ENCODE peak calls at places on chromosomes 7 and 10, in five cellular contexts. One of them, this sample, is unnamed.

GRCh38 chr10:71697938-71698709 is 21.5 kb downstream of the C10orf105 start:
- DNase-seq in GM23248: no peak
- DNase-seq in naive B cell: no peak
- DNase-seq in cardiac muscle cell: no peak
- DNase-seq in SK-N-DZ: no peak
- DNase-seq in this sample: no peak

GRCh38 chr10:88245974-88246511 is 337.1 kb downstream of the RNLS start:
- DNase-seq in GM23248: peak
- DNase-seq in naive B cell: no peak
- DNase-seq in cardiac muscle cell: peak
- DNase-seq in SK-N-DZ: no peak
- DNase-seq in this sample: no peak

GRCh38 chr7:142319970-142320369 is 62.1 kb upstream of the PRSS58 start:
- DNase-seq in GM23248: peak
- DNase-seq in naive B cell: no peak
- DNase-seq in cardiac muscle cell: no peak
- DNase-seq in SK-N-DZ: no peak
- DNase-seq in this sample: no peak

GRCh38 chr10:117170244-117170643 is 27.0 kb upstream of the KCNK18 start:
- DNase-seq in GM23248: peak
- DNase-seq in naive B cell: no peak
- DNase-seq in cardiac muscle cell: no peak
- DNase-seq in SK-N-DZ: no peak
- DNase-seq in this sample: no peak

GRCh38 chr10:15789793-15790525 is 70.2 kb upstream of the ITGA8 start:
- DNase-seq in GM23248: peak
- DNase-seq in naive B cell: no peak
- DNase-seq in cardiac muscle cell: peak
- DNase-seq in SK-N-DZ: no peak
- DNase-seq in this sample: no peak

GRCh38 chr7:116407165-116407564 is 92.4 kb upstream of the CAV2 start:
- DNase-seq in GM23248: no peak
- DNase-seq in naive B cell: no peak
- DNase-seq in cardiac muscle cell: no peak
- DNase-seq in SK-N-DZ: no peak
- DNase-seq in this sample: no peak

GRCh38 chr7:66873476-66873875 is 47.5 kb upstream of the TMEM248 start:
- DNase-seq in GM23248: no peak
- DNase-seq in naive B cell: no peak
- DNase-seq in cardiac muscle cell: no peak
- DNase-seq in SK-N-DZ: no peak
- DNase-seq in this sample: no peak

GRCh38 chr10:5814110-5815107 is 1.2 kb upstream of the GDI2 start:
- DNase-seq in GM23248: peak
- DNase-seq in naive B cell: no peak
- DNase-seq in cardiac muscle cell: peak
- DNase-seq in SK-N-DZ: no peak
- DNase-seq in this sample: no peak

GRCh38 chr7:87398441-87398840 is 53.0 kb downstream of the CROT start:
- DNase-seq in GM23248: peak
- DNase-seq in naive B cell: no peak
- DNase-seq in cardiac muscle cell: peak
- DNase-seq in SK-N-DZ: no peak
- DNase-seq in this sample: no peak

GRCh38 chr7:28107960-28108359 is 72.6 kb downstream of the JAZF1 start:
- DNase-seq in GM23248: peak
- DNase-seq in naive B cell: no peak
- DNase-seq in cardiac muscle cell: peak
- DNase-seq in SK-N-DZ: no peak
- DNase-seq in this sample: no peak

GRCh38 chr10:14603539-14604102 is 171.1 kb downstream of the FAM107B start:
- DNase-seq in GM23248: peak
- DNase-seq in naive B cell: peak
- DNase-seq in cardiac muscle cell: no peak
- DNase-seq in SK-N-DZ: peak
- DNase-seq in this sample: peak

GRCh38 chr7:143283344-143283743 is 1.4 kb upstream of the TMEM139 start:
- DNase-seq in GM23248: no peak
- DNase-seq in naive B cell: no peak
- DNase-seq in cardiac muscle cell: no peak
- DNase-seq in SK-N-DZ: no peak
- DNase-seq in this sample: no peak

GRCh38 chr10:74337330-74338016 is 186.5 kb downstream of the ADK start:
- DNase-seq in GM23248: peak
- DNase-seq in naive B cell: no peak
- DNase-seq in cardiac muscle cell: no peak
- DNase-seq in SK-N-DZ: no peak
- DNase-seq in this sample: no peak

GRCh38 chr7:73824986-73825385 is 5.8 kb upstream of the CLDN4 start:
- DNase-seq in GM23248: no peak
- DNase-seq in naive B cell: no peak
- DNase-seq in cardiac muscle cell: no peak
- DNase-seq in SK-N-DZ: no peak
- DNase-seq in this sample: no peak

GRCh38 chr7:12738665-12739064 is 51.2 kb downstream of the ARL4A start:
- DNase-seq in GM23248: no peak
- DNase-seq in naive B cell: no peak
- DNase-seq in cardiac muscle cell: no peak
- DNase-seq in SK-N-DZ: no peak
- DNase-seq in this sample: no peak

GRCh38 chr7:12719978-12720377 is 32.5 kb downstream of the ARL4A start:
- DNase-seq in GM23248: no peak
- DNase-seq in naive B cell: no peak
- DNase-seq in cardiac muscle cell: peak
- DNase-seq in SK-N-DZ: no peak
- DNase-seq in this sample: no peak

GRCh38 chr7:50560865-50561351 is 4.3 kb downstream of the DDC start:
- DNase-seq in GM23248: no peak
- DNase-seq in naive B cell: no peak
- DNase-seq in cardiac muscle cell: no peak
- DNase-seq in SK-N-DZ: peak
- DNase-seq in this sample: peak

GRCh38 chr10:25820496-25821415 is 113.3 kb upstream of the MYO3A start:
- DNase-seq in GM23248: no peak
- DNase-seq in naive B cell: no peak
- DNase-seq in cardiac muscle cell: no peak
- DNase-seq in SK-N-DZ: no peak
- DNase-seq in this sample: no peak

GRCh38 chr7:105648561-105649401 is 67.5 kb upstream of the EFCAB10 start:
- DNase-seq in GM23248: peak
- DNase-seq in naive B cell: no peak
- DNase-seq in cardiac muscle cell: no peak
- DNase-seq in SK-N-DZ: no peak
- DNase-seq in this sample: peak

GRCh38 chr10:50508315-50509051 is 115.3 kb downstream of the SGMS1 start:
- DNase-seq in GM23248: no peak
- DNase-seq in naive B cell: no peak
- DNase-seq in cardiac muscle cell: no peak
- DNase-seq in SK-N-DZ: no peak
- DNase-seq in this sample: no peak

GRCh38 chr7:136180984-136181383 is 203.8 kb upstream of the MTPN start:
- DNase-seq in GM23248: no peak
- DNase-seq in naive B cell: no peak
- DNase-seq in cardiac muscle cell: no peak
- DNase-seq in SK-N-DZ: no peak
- DNase-seq in this sample: no peak

GRCh38 chr7:155803418-155804376 is 8.6 kb downstream of the SHH start:
- DNase-seq in GM23248: peak
- DNase-seq in naive B cell: no peak
- DNase-seq in cardiac muscle cell: no peak
- DNase-seq in SK-N-DZ: no peak
- DNase-seq in this sample: no peak

GRCh38 chr7:3042861-3043489 is 692 bp downstream of the CARD11 start:
- DNase-seq in GM23248: no peak
- DNase-seq in naive B cell: peak
- DNase-seq in cardiac muscle cell: no peak
- DNase-seq in SK-N-DZ: no peak
- DNase-seq in this sample: no peak

GRCh38 chr7:117402109-117402508 is 25.2 kb downstream of the ASZ1 start:
- DNase-seq in GM23248: no peak
- DNase-seq in naive B cell: no peak
- DNase-seq in cardiac muscle cell: no peak
- DNase-seq in SK-N-DZ: no peak
- DNase-seq in this sample: no peak

GRCh38 chr10:58994226-58995057 is 182.0 kb upstream of the PHYHIPL start:
- DNase-seq in GM23248: no peak
- DNase-seq in naive B cell: no peak
- DNase-seq in cardiac muscle cell: no peak
- DNase-seq in SK-N-DZ: no peak
- DNase-seq in this sample: no peak

GRCh38 chr10:120077707-120078492 is 185.4 kb downstream of the SEC23IP start:
- DNase-seq in GM23248: no peak
- DNase-seq in naive B cell: no peak
- DNase-seq in cardiac muscle cell: no peak
- DNase-seq in SK-N-DZ: no peak
- DNase-seq in this sample: no peak

GRCh38 chr10:43151371-43151770 is 13.1 kb downstream of the CSGALNACT2 start:
- DNase-seq in GM23248: no peak
- DNase-seq in naive B cell: no peak
- DNase-seq in cardiac muscle cell: peak
- DNase-seq in SK-N-DZ: no peak
- DNase-seq in this sample: no peak

GRCh38 chr10:34333513-34333912 is 481.6 kb downstream of the PARD3 start:
- DNase-seq in GM23248: no peak
- DNase-seq in naive B cell: no peak
- DNase-seq in cardiac muscle cell: peak
- DNase-seq in SK-N-DZ: no peak
- DNase-seq in this sample: no peak

GRCh38 chr10:35214607-35215020 is 88.0 kb downstream of the CREM start:
- DNase-seq in GM23248: no peak
- DNase-seq in naive B cell: no peak
- DNase-seq in cardiac muscle cell: no peak
- DNase-seq in SK-N-DZ: no peak
- DNase-seq in this sample: no peak

GRCh38 chr10:91743460-91743859 is 54.8 kb upstream of the TNKS2 start:
- DNase-seq in GM23248: no peak
- DNase-seq in naive B cell: no peak
- DNase-seq in cardiac muscle cell: no peak
- DNase-seq in SK-N-DZ: no peak
- DNase-seq in this sample: no peak

GRCh38 chr7:138935438-138936079 is 45.6 kb downstream of the KIAA1549 start:
- DNase-seq in GM23248: peak
- DNase-seq in naive B cell: no peak
- DNase-seq in cardiac muscle cell: peak
- DNase-seq in SK-N-DZ: peak
- DNase-seq in this sample: peak

GRCh38 chr7:130288829-130289228 is 4.1 kb upstream of the CPA4 start:
- DNase-seq in GM23248: no peak
- DNase-seq in naive B cell: no peak
- DNase-seq in cardiac muscle cell: no peak
- DNase-seq in SK-N-DZ: no peak
- DNase-seq in this sample: no peak

GRCh38 chr7:72017756-72018155 is 394.4 kb downstream of the CALN1 start:
- DNase-seq in GM23248: no peak
- DNase-seq in naive B cell: no peak
- DNase-seq in cardiac muscle cell: no peak
- DNase-seq in SK-N-DZ: no peak
- DNase-seq in this sample: no peak

This sample was measured in BE2C.